ENCODE peak calls at places on chromosomes 12 and 14, in five cellular contexts. One of them, this sample, is unnamed.

GRCh38 chr14:44657688-44658388 is 150.8 kb upstream of the FSCB start:
- DNase-seq in colonic mucosa: no peak
- DNase-seq in left ventricle myocardium inferior: no peak
- DNase-seq in GM12865: no peak
- DNase-seq in foreskin fibroblast: peak; percentile 0
- DNase-seq in this sample: no peak

GRCh38 chr12:12717586-12718381 is 616 bp downstream of the CDKN1B start:
- DNase-seq in foreskin fibroblast: no peak
- DNase-seq in colonic mucosa: peak; percentile 46
- DNase-seq in GM12865: no peak
- DNase-seq in left ventricle myocardium inferior: peak; percentile 27
- DNase-seq in this sample: no peak

GRCh38 chr14:93683241-93683640 is 105.0 kb downstream of the PRIMA1 start:
- DNase-seq in colonic mucosa: no peak
- DNase-seq in left ventricle myocardium inferior: no peak
- DNase-seq in GM12865: peak; percentile 12
- DNase-seq in foreskin fibroblast: no peak
- DNase-seq in this sample: no peak

GRCh38 chr14:94805726-94806288 is 35.9 kb upstream of the GSC start:
- DNase-seq in left ventricle myocardium inferior: no peak
- DNase-seq in GM12865: no peak
- DNase-seq in foreskin fibroblast: no peak
- DNase-seq in colonic mucosa: no peak
- DNase-seq in this sample: peak; percentile 31

GRCh38 chr12:124510301-124510970 is 57.0 kb downstream of the NCOR2 start:
- DNase-seq in left ventricle myocardium inferior: no peak
- DNase-seq in GM12865: peak; percentile 26
- DNase-seq in foreskin fibroblast: no peak
- DNase-seq in colonic mucosa: peak; percentile 52
- DNase-seq in this sample: no peak

GRCh38 chr12:64404470-64405446 is 566 bp downstream of the XPOT start:
- DNase-seq in left ventricle myocardium inferior: peak; percentile 40
- DNase-seq in GM12865: peak; percentile 72
- DNase-seq in colonic mucosa: peak; percentile 57
- DNase-seq in foreskin fibroblast: peak; percentile 95
- DNase-seq in this sample: peak; percentile 40

GRCh38 chr12:109686523-109686922 is 27.1 kb upstream of the FAM222A start:
- DNase-seq in left ventricle myocardium inferior: no peak
- DNase-seq in colonic mucosa: no peak
- DNase-seq in GM12865: no peak
- DNase-seq in foreskin fibroblast: no peak
- DNase-seq in this sample: no peak

GRCh38 chr14:63027719-63028118 is 17.5 kb downstream of the KCNH5 start:
- DNase-seq in foreskin fibroblast: no peak
- DNase-seq in GM12865: no peak
- DNase-seq in colonic mucosa: no peak
- DNase-seq in left ventricle myocardium inferior: no peak
- DNase-seq in this sample: no peak

GRCh38 chr12:100573499-100574261 is at the start of gene GAS2L3:
- DNase-seq in foreskin fibroblast: peak; percentile 96
- DNase-seq in GM12865: peak; percentile 81
- DNase-seq in colonic mucosa: peak; percentile 92
- DNase-seq in left ventricle myocardium inferior: peak; percentile 91
- DNase-seq in this sample: peak; percentile 38
- TF ChIP-seq CTCF in foreskin fibroblast: no peak
- TF ChIP-seq CTCF in GM12865: no peak
- TF ChIP-seq CTCF in colonic mucosa: no peak
- TF ChIP-seq CTCF in left ventricle myocardium inferior: no peak
- TF ChIP-seq CTCF in this sample: no peak

DNA sequence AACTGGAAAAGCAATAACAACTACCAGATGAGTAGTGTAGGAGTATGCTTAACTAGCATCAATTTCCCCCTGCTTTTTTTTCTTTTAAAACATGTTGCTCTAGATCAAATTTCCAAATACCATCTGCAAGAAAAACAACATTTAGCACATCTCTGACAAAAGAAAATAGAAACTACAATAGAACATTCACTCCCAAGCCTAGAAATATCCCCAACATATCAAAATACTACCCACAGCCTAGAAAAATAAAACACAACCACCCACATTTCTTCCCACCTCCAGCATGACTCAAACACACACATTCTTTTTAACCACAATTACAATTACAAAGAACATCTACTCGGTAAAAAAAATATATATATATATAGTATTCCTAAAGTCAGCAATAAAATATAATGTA is 120.0 kb downstream of the PPFIA2 start:
- DNase-seq in GM12865: no peak
- DNase-seq in foreskin fibroblast: no peak
- DNase-seq in left ventricle myocardium inferior: no peak
- DNase-seq in colonic mucosa: no peak
- DNase-seq in this sample: peak; percentile 54
- H3K4me3 ChIP-seq in GM12865: no peak overlapping the region
- H3K4me3 ChIP-seq in foreskin fibroblast: no peak overlapping the region
- H3K4me3 ChIP-seq in left ventricle myocardium inferior: no peak overlapping the region
- H3K4me3 ChIP-seq in colonic mucosa: no peak overlapping the region
- H3K4me3 ChIP-seq in this sample: no peak overlapping the region

GRCh38 chr12:119505001-119505400 is 88.6 kb upstream of the TMEM233 start:
- DNase-seq in colonic mucosa: no peak
- DNase-seq in left ventricle myocardium inferior: no peak
- DNase-seq in GM12865: peak; percentile 1
- DNase-seq in foreskin fibroblast: no peak
- DNase-seq in this sample: no peak

GRCh38 chr12:119500209-119500608 is 93.4 kb upstream of the TMEM233 start:
- DNase-seq in foreskin fibroblast: no peak
- DNase-seq in left ventricle myocardium inferior: no peak
- DNase-seq in colonic mucosa: no peak
- DNase-seq in GM12865: no peak
- DNase-seq in this sample: no peak
- TF ChIP-seq CTCF in foreskin fibroblast: no peak
- TF ChIP-seq CTCF in left ventricle myocardium inferior: no peak
- TF ChIP-seq CTCF in colonic mucosa: no peak
- TF ChIP-seq CTCF in GM12865: no peak
- TF ChIP-seq CTCF in this sample: no peak

DNA sequence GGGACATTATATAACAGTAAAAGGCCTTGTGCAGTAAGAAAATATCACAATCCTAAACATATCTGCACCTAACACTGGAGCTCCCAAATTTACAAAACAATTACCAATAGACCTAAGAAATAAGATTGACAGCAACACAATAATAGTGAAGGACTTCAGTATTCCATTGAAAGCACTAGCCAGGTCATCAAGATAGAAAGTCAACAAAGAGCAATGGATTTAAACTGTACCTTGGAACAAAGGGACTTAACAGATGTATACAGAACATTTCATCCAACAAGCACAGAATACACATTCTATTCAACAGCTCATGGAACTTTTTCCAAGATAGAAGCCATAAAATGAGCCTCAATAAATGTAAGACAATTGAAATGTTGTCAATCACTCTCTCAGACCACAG is 209.5 kb upstream of the ARHGAP5 start:
- DNase-seq in left ventricle myocardium inferior: no peak
- DNase-seq in GM12865: no peak
- DNase-seq in foreskin fibroblast: no peak
- DNase-seq in colonic mucosa: no peak
- DNase-seq in this sample: no peak
- H3K4me3 ChIP-seq in left ventricle myocardium inferior: no peak overlapping the region
- H3K4me3 ChIP-seq in GM12865: no peak overlapping the region
- H3K4me3 ChIP-seq in foreskin fibroblast: no peak overlapping the region
- H3K4me3 ChIP-seq in colonic mucosa: no peak overlapping the region
- H3K4me3 ChIP-seq in this sample: no peak overlapping the region

GRCh38 chr12:112506513-112507166 is 87.9 kb downstream of the PTPN11 start:
- DNase-seq in GM12865: no peak
- DNase-seq in left ventricle myocardium inferior: no peak
- DNase-seq in foreskin fibroblast: no peak
- DNase-seq in colonic mucosa: no peak
- DNase-seq in this sample: no peak
- TF ChIP-seq CTCF in GM12865: no peak
- TF ChIP-seq CTCF in left ventricle myocardium inferior: no peak
- TF ChIP-seq CTCF in foreskin fibroblast: no peak
- TF ChIP-seq CTCF in colonic mucosa: no peak
- TF ChIP-seq CTCF in this sample: no peak

GRCh38 chr12:81294325-81295190 is 216.7 kb downstream of the ACSS3 start:
- DNase-seq in GM12865: peak; percentile 18
- DNase-seq in colonic mucosa: no peak
- DNase-seq in left ventricle myocardium inferior: no peak
- DNase-seq in foreskin fibroblast: no peak
- DNase-seq in this sample: no peak
- H3K4me3 ChIP-seq in GM12865: no peak overlapping the region
- H3K4me3 ChIP-seq in colonic mucosa: no peak overlapping the region
- H3K4me3 ChIP-seq in left ventricle myocardium inferior: no peak overlapping the region
- H3K4me3 ChIP-seq in foreskin fibroblast: no peak overlapping the region
- H3K4me3 ChIP-seq in this sample: no peak overlapping the region

DNA sequence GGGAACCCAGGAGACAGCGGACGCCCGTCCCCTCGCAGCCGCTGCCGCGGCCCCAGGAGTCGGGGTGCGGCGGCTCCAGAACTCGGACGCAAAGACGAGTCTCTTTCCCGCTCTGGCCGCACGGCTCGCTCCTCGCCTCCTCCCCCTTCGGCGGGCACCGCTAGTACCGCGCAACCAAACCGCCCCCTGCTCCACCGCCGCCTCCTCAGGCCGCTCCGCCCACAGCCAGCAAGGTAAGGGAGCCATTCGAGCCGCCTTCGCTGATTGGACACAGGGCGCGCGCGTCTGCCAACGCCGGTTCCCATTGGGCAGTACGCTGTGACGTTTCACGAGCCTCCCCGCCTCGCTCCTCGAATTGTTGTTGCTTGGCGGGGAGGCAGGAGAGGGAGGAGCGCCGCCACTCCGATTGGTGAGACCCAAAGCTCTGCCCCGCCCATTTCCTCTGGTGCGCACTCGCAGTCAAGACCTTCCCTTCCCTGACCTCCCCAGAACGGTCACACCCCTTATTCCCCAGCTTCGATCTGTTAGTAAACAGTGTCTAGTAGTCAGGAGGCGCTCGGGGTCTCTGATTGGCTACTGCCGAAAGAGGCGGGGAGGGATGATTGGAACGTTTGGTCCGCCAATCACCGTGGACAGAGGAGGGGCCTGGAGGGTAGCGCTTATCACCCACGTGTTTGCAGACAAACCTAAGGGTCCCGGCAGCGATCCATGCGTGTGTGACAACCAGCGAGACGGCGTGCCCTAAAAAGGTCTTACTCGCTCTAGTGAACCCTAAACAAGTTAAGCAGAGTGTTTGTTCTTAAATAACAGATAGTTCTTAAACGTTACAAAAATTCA is at the start of gene RPS6KA5:
- DNase-seq in foreskin fibroblast: peak; percentile 100
- DNase-seq in colonic mucosa: peak; percentile 100
- DNase-seq in left ventricle myocardium inferior: peak; percentile 100
- DNase-seq in GM12865: peak; percentile 100
- DNase-seq in this sample: peak; percentile 100
- TF ChIP-seq CTCF in foreskin fibroblast: no peak
- TF ChIP-seq CTCF in colonic mucosa: no peak
- TF ChIP-seq CTCF in left ventricle myocardium inferior: peak; percentile 44
- TF ChIP-seq CTCF in GM12865: no peak
- TF ChIP-seq CTCF in this sample: no peak

GRCh38 chr12:9717070-9717925 is 15.6 kb downstream of the CLECL1 start:
- DNase-seq in colonic mucosa: no peak
- DNase-seq in foreskin fibroblast: no peak
- DNase-seq in GM12865: peak; percentile 50
- DNase-seq in left ventricle myocardium inferior: no peak
- DNase-seq in this sample: no peak
- H3K4me3 ChIP-seq in colonic mucosa: no peak overlapping the region
- H3K4me3 ChIP-seq in foreskin fibroblast: no peak overlapping the region
- H3K4me3 ChIP-seq in GM12865: no peak overlapping the region
- H3K4me3 ChIP-seq in left ventricle myocardium inferior: no peak overlapping the region
- H3K4me3 ChIP-seq in this sample: no peak overlapping the region

GRCh38 chr12:111685811-111686573 is at the start of the genes ACAD10 and BRAP:
- DNase-seq in left ventricle myocardium inferior: peak; percentile 95
- DNase-seq in colonic mucosa: peak; percentile 97
- DNase-seq in GM12865: peak; percentile 98
- DNase-seq in foreskin fibroblast: peak; percentile 98
- DNase-seq in this sample: peak; percentile 77
- TF ChIP-seq CTCF in left ventricle myocardium inferior: no peak
- TF ChIP-seq CTCF in colonic mucosa: no peak
- TF ChIP-seq CTCF in GM12865: no peak
- TF ChIP-seq CTCF in foreskin fibroblast: no peak
- TF ChIP-seq CTCF in this sample: no peak